ENCODE peak calls at places on chromosomes 6 and 20, in five cellular contexts. X, J, K, V and O are unnamed samples.

GRCh38 chr6:161215876-161216615 is 57.8 kb downstream of the AGPAT4 start:
- DNase-seq in X (no peak), J (no peak), K (no peak), V (peak; percentile 54), O (no peak)

GRCh38 chr20:327946-328563 is 2.7 kb downstream of the SOX12 start:
- DNase-seq in X (no peak), J (no peak), K (no peak), V (peak; percentile 4), O (no peak)

GRCh38 chr20:47980336-47981177 is 195.3 kb upstream of the SULF2 start:
- DNase-seq in X (no peak), J (no peak), K (no peak), V (no peak), O (no peak)

GRCh38 chr6:130293800-130294199 is 71.0 kb upstream of the SAMD3 start:
- DNase-seq in X (no peak), J (no peak), K (no peak), V (peak; percentile 78), O (peak; percentile 50)

GRCh38 chr6:150030611-150031010 is 5.3 kb upstream of the RAET1L start:
- DNase-seq in X (no peak), J (no peak), K (no peak), V (no peak), O (no peak)

GRCh38 chr6:27297857-27298730 is 14.0 kb downstream of the POM121L2 start:
- DNase-seq in X (no peak), J (no peak), K (no peak), V (peak; percentile 86), O (peak; percentile 67)

GRCh38 chr6:124054034-124054433 is 250.4 kb downstream of the NKAIN2 start:
- DNase-seq in X (no peak), J (no peak), K (no peak), V (no peak), O (no peak)

GRCh38 chr20:9397928-9398327 is 116.5 kb upstream of the LAMP5 start:
- DNase-seq in X (no peak), J (peak; percentile 54), K (no peak), V (peak; percentile 35), O (no peak)

GRCh38 chr6:71056656-71057055 is 99.8 kb upstream of the B3GAT2 start:
- DNase-seq in X (no peak), J (no peak), K (no peak), V (no peak), O (no peak)

GRCh38 chr6:90569223-90569622 is 17.6 kb downstream of the MAP3K7 start:
- DNase-seq in X (no peak), J (no peak), K (no peak), V (no peak), O (no peak)
- H3K4me3 ChIP-seq in X (no peak overlapping the region), J (no peak overlapping the region), K (no peak overlapping the region), V (no peak overlapping the region), O (no peak overlapping the region)

GRCh38 chr20:43011491-43011890 is 178.2 kb downstream of the PTPRT start:
- DNase-seq in X (no peak), J (no peak), K (no peak), V (no peak), O (no peak)
- H3K4me3 ChIP-seq in X (no peak overlapping the region), J (no peak overlapping the region), K (no peak overlapping the region), V (no peak overlapping the region), O (no peak overlapping the region)

DNA sequence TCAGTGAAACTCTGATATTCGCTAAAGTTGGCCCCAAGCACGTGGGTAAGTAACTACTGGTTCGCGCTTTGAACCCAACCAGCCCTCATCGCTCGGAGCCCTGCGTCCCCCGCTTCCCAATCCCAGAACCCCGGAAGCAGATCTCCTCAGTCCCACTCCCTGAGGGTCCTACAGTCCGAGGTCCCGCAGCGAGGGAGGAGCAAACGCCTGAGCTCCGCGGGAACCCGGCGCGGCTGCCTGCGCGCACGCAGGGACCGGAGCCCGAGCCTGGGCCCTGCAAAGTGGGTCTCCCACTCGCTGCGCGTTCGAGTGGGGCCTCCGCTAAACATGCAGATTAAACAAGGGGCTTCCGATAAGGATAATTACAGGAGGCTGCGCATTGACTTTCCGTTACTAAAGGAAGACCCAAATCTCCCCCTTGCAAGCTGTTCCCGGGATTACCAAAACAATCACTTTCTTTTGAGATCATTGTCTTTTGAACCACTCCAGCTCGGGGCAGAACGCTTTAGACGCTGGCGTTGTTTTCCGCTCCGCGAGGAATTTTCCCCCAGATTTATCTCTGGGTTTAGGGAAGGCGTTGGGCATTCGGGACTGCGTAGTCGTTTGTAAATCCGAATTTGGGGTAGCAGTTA is 1.3 kb upstream of the VSX1 start:
- DNase-seq in X (no peak), J (no peak), K (no peak), V (no peak), O (no peak)
- H3K4me3 ChIP-seq in X (peak overlapping the region; percentile 37), J (no peak overlapping the region), K (peak overlapping the region; percentile 2), V (no peak overlapping the region), O (no peak overlapping the region)

DNA sequence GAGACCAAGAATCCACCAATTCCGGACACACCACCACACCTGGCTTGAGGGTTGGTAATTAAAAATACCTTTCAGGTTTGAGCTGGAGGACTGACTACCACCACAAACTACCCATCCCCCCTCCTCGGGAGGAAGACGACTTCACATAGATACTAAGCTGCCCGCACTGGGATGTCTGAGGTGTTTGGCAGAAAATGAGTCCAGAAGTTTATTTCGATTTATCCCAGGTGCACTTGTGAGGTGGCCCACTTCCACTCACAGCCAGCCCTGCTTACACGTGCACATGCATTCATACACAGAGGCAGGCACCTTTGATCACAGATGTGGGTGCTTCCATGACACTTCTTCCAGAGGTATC is 187.1 kb downstream of the ID4 start:
- DNase-seq in X (no peak), J (no peak), K (no peak), V (no peak), O (no peak)
- H3K4me3 ChIP-seq in X (peak overlapping the region; percentile 62), J (no peak overlapping the region), K (no peak overlapping the region), V (no peak overlapping the region), O (no peak overlapping the region)

DNA sequence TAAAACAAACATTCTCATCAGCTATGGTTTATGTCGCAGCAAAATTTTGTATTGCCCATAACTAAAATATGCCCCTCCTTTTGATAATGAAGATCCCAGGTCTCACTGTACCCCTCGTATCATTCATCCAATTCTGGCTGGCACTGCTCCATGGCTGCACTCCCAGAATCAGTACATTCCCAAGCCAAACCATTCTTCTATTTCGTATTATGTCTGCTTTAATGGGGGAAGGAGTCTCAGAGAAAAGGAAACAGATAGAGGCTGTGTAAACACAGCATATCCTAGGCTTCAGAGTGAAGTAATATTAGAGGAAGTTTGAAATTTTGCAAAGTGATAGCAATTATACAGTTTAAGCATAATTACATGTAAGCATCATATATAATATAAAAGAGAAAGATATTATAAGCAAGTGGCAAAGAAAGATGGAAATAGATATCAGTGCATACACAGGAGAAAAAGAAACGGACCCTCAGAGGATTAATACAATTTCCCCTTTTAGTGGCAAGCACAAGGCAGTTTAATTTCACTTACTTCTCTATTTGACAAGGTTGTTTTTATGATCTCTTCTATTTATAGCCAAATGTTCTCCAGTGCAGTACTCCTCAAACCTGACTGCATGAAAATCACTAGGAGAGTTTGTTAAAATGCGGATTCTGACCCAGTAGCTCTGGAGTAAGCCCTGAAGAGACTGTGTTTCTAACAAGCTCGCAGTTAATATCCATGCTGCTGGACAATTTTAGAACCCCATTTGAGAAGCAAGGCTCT is 56.5 kb upstream of the TENT5A start:
- DNase-seq in X (no peak), J (no peak), K (no peak), V (peak; percentile 12), O (no peak)
- H3K4me3 ChIP-seq in X (no peak overlapping the region), J (no peak overlapping the region), K (no peak overlapping the region), V (no peak overlapping the region), O (no peak overlapping the region)

DNA sequence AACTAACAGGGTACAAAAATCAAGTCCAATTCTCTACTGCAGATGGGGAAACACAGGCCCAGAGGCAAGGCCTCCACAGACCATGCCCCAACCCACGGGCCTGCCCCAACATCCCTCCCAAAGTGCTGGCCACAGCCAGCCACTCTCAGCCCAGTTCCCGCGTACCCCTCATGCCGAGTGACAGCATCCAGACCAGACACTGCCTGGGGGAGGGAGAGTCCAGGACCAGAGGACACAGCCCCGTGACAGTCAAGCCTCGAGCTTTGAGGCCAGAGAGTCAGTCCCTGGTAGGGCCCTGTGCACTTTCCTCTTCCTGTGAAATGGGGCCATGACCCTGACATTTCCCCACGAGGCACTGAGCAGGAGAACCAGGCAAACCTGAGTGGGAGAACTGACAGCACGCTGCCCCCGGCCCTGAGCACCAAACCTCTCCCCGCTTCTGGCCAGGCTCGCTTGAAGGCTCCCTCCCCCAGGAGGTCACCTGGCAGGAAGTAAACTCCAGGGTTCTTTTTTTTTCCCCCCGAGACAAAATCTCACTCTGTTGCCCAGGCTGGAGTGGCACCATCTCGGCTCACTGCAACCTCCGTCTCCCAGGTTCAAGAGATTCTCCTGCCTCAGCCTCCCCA is 4.9 kb downstream of the MYL9 start:
- DNase-seq in X (no peak), J (no peak), K (no peak), V (no peak), O (no peak)
- H3K4me3 ChIP-seq in X (no peak overlapping the region), J (no peak overlapping the region), K (no peak overlapping the region), V (no peak overlapping the region), O (no peak overlapping the region)

DNA sequence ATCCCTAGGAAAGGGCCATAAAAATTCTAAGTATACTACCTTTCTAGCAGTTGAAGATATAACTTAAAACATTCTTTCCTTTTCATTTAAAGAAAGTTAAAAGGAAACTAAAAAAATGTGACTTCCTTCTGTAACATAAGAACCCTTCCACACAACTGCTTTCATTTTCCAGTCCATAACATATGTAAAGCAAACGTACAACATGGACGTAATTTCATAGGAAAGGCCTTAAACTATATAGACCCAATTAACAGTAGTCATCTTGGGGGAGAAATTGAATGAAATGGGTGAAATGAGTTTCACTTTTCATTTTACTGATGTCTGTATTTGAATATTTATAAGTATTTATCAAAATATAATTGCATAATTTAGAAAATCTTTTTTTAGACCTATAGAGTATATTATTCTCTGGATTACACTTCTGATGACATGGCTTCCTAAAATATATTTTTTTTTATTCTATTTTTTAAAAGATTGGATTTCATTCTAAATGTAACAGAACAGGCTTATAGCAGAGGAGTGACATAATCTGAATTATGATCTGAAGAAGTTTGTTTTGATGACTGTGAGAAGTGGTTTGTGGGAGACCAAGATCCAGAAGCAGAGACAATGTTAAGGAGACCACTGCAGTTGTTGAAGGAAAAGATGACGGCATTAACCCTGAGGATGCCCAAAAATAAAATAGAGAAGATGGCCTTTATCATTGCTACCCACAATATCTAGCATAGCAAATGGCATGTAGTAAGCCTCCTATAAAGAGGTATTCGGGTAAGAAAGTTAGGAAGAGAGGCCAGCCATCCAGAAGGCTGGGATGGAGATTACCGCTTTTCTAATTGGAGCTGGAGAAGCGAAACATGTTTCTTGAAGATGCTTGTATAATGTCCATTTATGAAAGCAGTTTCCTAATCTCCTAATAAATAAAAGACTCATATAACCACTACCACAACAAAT is 260.4 kb downstream of the PTPRK start:
- DNase-seq in X (no peak), J (no peak), K (no peak), V (no peak), O (no peak)
- H3K4me3 ChIP-seq in X (peak overlapping the region; percentile 76), J (no peak overlapping the region), K (no peak overlapping the region), V (no peak overlapping the region), O (no peak overlapping the region)

GRCh38 chr6:45532626-45533258 is 155.0 kb upstream of the SUPT3H start:
- DNase-seq in X (no peak), J (no peak), K (no peak), V (peak; percentile 37), O (no peak)
- H3K4me3 ChIP-seq in X (no peak overlapping the region), J (no peak overlapping the region), K (peak overlapping the region; percentile 52), V (peak overlapping the region; percentile 3), O (no peak overlapping the region)